ENCODE peak calls at places on chromosomes 11 and 22, in six cellular contexts. H, S, L, T, F and E are unnamed samples.
A peak's percentile ranks its signal among the peaks of the same experiment; 100 is the strongest.

GRCh38 chr11:93526058-93526633 is 17.0 kb downstream of the SMCO4 start:
- DNase-seq in H (no peak), S (no peak), L (no peak), T (no peak), F (no peak), E (no peak)

GRCh38 chr11:133338588-133338987 is 193.7 kb downstream of the OPCML start:
- DNase-seq in H (no peak), S (no peak), L (no peak), T (no peak), F (no peak), E (no peak)

GRCh38 chr22:25845985-25846745 is 104.2 kb downstream of the MYO18B start:
- DNase-seq in H (no peak), S (no peak), L (no peak), T (no peak), F (peak; percentile 32), E (no peak)

GRCh38 chr11:75437966-75438659 is 5.1 kb upstream of the KLHL35 start:
- DNase-seq in H (peak; percentile 20), S (no peak), L (no peak), T (no peak), F (no peak), E (no peak)

GRCh38 chr11:120089036-120090001 is 48.6 kb downstream of the TRIM29 start:
- DNase-seq in H (no peak), S (peak; percentile 90), L (no peak), T (no peak), F (no peak), E (no peak)

GRCh38 chr11:63841554-63841953 is 2.6 kb downstream of the MARK2 start:
- DNase-seq in H (peak; percentile 43), S (no peak), L (no peak), T (no peak), F (no peak), E (peak; percentile 20)

GRCh38 chr11:35403765-35404396 is 15.5 kb downstream of the SLC1A2 start:
- DNase-seq in H (no peak), S (no peak), L (no peak), T (no peak), F (no peak), E (no peak)

GRCh38 chr11:68120212-68121066 is 749 bp downstream of the CHKA start:
- DNase-seq in H (peak; percentile 31), S (peak; percentile 79), L (peak; percentile 17), T (peak; percentile 74), F (peak; percentile 54), E (peak; percentile 47)

GRCh38 chr11:106961518-106961917 is 56.8 kb downstream of the GUCY1A2 start:
- DNase-seq in H (peak; percentile 96), S (peak; percentile 5), L (no peak), T (no peak), F (no peak), E (peak; percentile 90)

GRCh38 chr22:48261048-48261621 is 1498.7 kb downstream of the TBC1D22A start:
- DNase-seq in H (no peak), S (no peak), L (no peak), T (no peak), F (no peak), E (no peak)

GRCh38 chr22:26367402-26368245 is 61.4 kb upstream of the ASPHD2 start:
- DNase-seq in H (peak; percentile 39), S (peak; percentile 74), L (peak; percentile 55), T (peak; percentile 70), F (peak; percentile 71), E (peak; percentile 58)

GRCh38 chr22:39634530-39635399 is 64.2 kb downstream of the CACNA1I start:
- DNase-seq in H (peak; percentile 76), S (peak; percentile 49), L (no peak), T (no peak), F (peak; percentile 58), E (peak; percentile 81)

GRCh38 chr11:64321026-64321425 is 3.1 kb downstream of the PRDX5 start:
- DNase-seq in H (no peak), S (no peak), L (no peak), T (no peak), F (no peak), E (no peak)

GRCh38 chr11:108766596-108767173 is 101.8 kb downstream of the DDX10 start:
- DNase-seq in H (no peak), S (no peak), L (no peak), T (no peak), F (no peak), E (no peak)

GRCh38 chr22:29951675-29952413 is 68.9 kb downstream of the MTMR3 start:
- DNase-seq in H (peak; percentile 16), S (no peak), L (no peak), T (no peak), F (no peak), E (no peak)

GRCh38 chr11:27701262-27702105 is 1.2 kb upstream of the BDNF start:
- DNase-seq in H (peak; percentile 81), S (peak; percentile 22), L (no peak), T (peak; percentile 65), F (no peak), E (peak; percentile 76)

GRCh38 chr22:24166811-24167210 is 14.5 kb upstream of the SUSD2 start:
- DNase-seq in H (no peak), S (no peak), L (no peak), T (no peak), F (no peak), E (no peak)

GRCh38 chr22:36641902-36642640 is 61.5 kb downstream of the CACNG2 start:
- DNase-seq in H (peak; percentile 68), S (peak; percentile 15), L (no peak), T (no peak), F (no peak), E (peak; percentile 37)

GRCh38 chr22:29799217-29799680 is 32.1 kb downstream of the UQCR10 start:
- DNase-seq in H (peak; percentile 99), S (no peak), L (no peak), T (no peak), F (no peak), E (peak; percentile 96)

GRCh38 chr11:109954534-109954933 is 138.7 kb upstream of the ZC3H12C start:
- DNase-seq in H (no peak), S (no peak), L (no peak), T (no peak), F (no peak), E (no peak)

GRCh38 chr22:43572710-43573109 is 160.9 kb downstream of the MPPED1 start:
- DNase-seq in H (no peak), S (no peak), L (no peak), T (no peak), F (no peak), E (no peak)

GRCh38 chr11:1760351-1761109 is 3.2 kb downstream of the CTSD start:
- DNase-seq in H (peak; percentile 55), S (no peak), L (no peak), T (no peak), F (no peak), E (no peak)

GRCh38 chr11:125481531-125481930 is 14.5 kb downstream of the FEZ1 start:
- DNase-seq in H (no peak), S (peak; percentile 76), L (no peak), T (no peak), F (no peak), E (no peak)